ENCODE peak calls at places on chromosomes 5 and 9, in six cellular contexts. N, W, I, O, E and J are unnamed samples.

GRCh38 chr5:148748702-148749101 is 77.7 kb upstream of the ADRB2 start:
- DNase-seq in I (no peak), W (no peak), E (no peak), N (no peak), O (no peak), J (no peak)

GRCh38 chr9:115675834-115676233 is 477.8 kb upstream of the PAPPA start:
- DNase-seq in W (no peak), I (no peak), O (no peak), E (no peak), N (no peak), J (no peak)

GRCh38 chr5:172855597-172856292 is 21.7 kb downstream of the ERGIC1 start:
- DNase-seq in O (no peak), N (peak; percentile 65), E (no peak), I (no peak), W (no peak), J (no peak)

GRCh38 chr9:21904371-21904770 is 89.8 kb downstream of the CDKN2A start:
- DNase-seq in N (no peak), W (no peak), I (no peak), O (no peak), E (no peak), J (peak; percentile 74)

GRCh38 chr5:124683917-124684555 is 62.4 kb downstream of the ZNF608 start:
- DNase-seq in I (no peak), W (no peak), N (no peak), O (no peak), E (no peak), J (no peak)

GRCh38 chr5:149472399-149472798 is 78.8 kb downstream of the CSNK1A1 start:
- DNase-seq in O (no peak), W (no peak), N (no peak), E (no peak), I (no peak), J (no peak)

GRCh38 chr9:129063061-129063460 is 17.9 kb upstream of the DOLPP1 start:
- DNase-seq in W (no peak), I (no peak), E (no peak), N (no peak), O (no peak), J (no peak)

GRCh38 chr5:55226934-55227737 is at the start of gene MCIDAS:
- DNase-seq in O (peak; percentile 72), I (peak; percentile 72), N (peak; percentile 20), W (peak; percentile 76), E (peak; percentile 40), J (no peak)

GRCh38 chr5:63805151-63805550 is 157.1 kb downstream of the HTR1A start:
- DNase-seq in W (no peak), I (no peak), O (no peak), N (no peak), E (no peak), J (no peak)

GRCh38 chr9:133991964-133992779 is at the start of gene VAV2:
- DNase-seq in O (peak; percentile 60), I (peak; percentile 54), E (no peak), N (peak; percentile 75), W (peak; percentile 83), J (no peak)

GRCh38 chr9:107439991-107440456 is 49.5 kb downstream of the KLF4 start:
- DNase-seq in I (no peak), O (no peak), W (peak; percentile 34), E (no peak), N (no peak), J (no peak)

GRCh38 chr5:96699186-96699820 is 37.1 kb downstream of the CAST start:
- DNase-seq in I (no peak), E (no peak), W (no peak), N (no peak), O (no peak), J (no peak)

GRCh38 chr9:124782661-124783574 is 6.0 kb downstream of the OLFML2A start:
- DNase-seq in I (no peak), W (no peak), N (no peak), E (no peak), O (no peak), J (no peak)

GRCh38 chr5:20575515-20575914 is 587.5 kb upstream of the CDH18 start:
- DNase-seq in E (no peak), W (no peak), O (no peak), I (no peak), N (no peak), J (no peak)

GRCh38 chr5:16550316-16550952 is 66.4 kb downstream of the RETREG1 start:
- DNase-seq in O (peak; percentile 70), W (peak; percentile 64), N (no peak), E (peak; percentile 71), I (peak; percentile 43), J (no peak)

GRCh38 chr9:6956796-6957355 is 199.1 kb downstream of the KDM4C start:
- DNase-seq in O (no peak), I (no peak), W (no peak), E (no peak), N (no peak), J (no peak)

GRCh38 chr5:104370523-104370922 is 807.9 kb upstream of the NUDT12 start:
- DNase-seq in N (no peak), W (no peak), O (no peak), I (no peak), E (no peak), J (peak; percentile 49)

GRCh38 chr5:142618125-142618524 is 67.8 kb downstream of the FGF1 start:
- DNase-seq in E (peak; percentile 37), I (peak; percentile 77), W (no peak), O (no peak), N (no peak), J (peak; percentile 81)

GRCh38 chr9:91963711-91964240 is 13.7 kb upstream of the ROR2 start:
- DNase-seq in O (no peak), E (no peak), N (no peak), I (peak; percentile 28), W (no peak), J (no peak)

DNA sequence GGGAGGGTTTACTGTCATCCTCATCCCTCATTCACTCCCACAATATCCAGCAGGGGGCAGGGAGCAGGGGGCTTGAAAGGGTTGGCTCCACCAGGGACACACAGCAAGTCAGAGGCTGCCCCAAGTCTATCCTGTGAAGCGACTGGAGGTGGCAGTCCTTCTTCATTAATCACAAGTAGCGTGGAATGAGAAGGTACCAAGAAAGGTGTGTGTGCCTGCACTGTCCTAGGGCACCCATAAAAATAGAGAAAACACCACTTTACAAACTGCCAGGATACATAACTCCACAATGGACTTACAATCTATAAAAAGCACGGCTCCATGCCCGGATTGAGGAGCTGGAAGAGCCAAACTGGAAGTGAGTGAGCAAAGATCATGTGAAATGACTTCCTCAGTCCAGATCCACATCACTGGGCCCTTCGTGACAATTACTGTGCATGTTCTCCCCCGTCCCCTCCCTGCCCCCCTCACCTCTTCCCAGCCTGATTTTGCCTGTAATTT is 183.9 kb downstream of the SLIT3 start:
- DNase-seq in O (no peak), I (no peak), E (no peak), N (no peak), W (no peak), J (no peak)
- TF ChIP-seq CTCF in O (peak; percentile 30), I (peak; percentile 9), E (no peak), N (no peak), W (no peak), J (peak; percentile 35)

GRCh38 chr9:127924736-127925444 is 5.7 kb downstream of the PIP5KL1 start:
- DNase-seq in I (no peak), O (no peak), E (no peak), N (no peak), W (no peak), J (no peak)

GRCh38 chr9:127928232-127929043 is 2.1 kb downstream of the PIP5KL1 start:
- DNase-seq in N (no peak), E (no peak), O (no peak), W (no peak), I (no peak), J (no peak)

GRCh38 chr9:127926961-127927456 is 3.6 kb downstream of the PIP5KL1 start:
- DNase-seq in W (no peak), N (no peak), O (no peak), E (no peak), I (peak; percentile 49), J (no peak)

GRCh38 chr9:127927457-127928231 is 2.9 kb downstream of the PIP5KL1 start:
- DNase-seq in I (peak; percentile 44), W (peak; percentile 71), N (no peak), E (no peak), O (peak; percentile 72), J (no peak)

DNA sequence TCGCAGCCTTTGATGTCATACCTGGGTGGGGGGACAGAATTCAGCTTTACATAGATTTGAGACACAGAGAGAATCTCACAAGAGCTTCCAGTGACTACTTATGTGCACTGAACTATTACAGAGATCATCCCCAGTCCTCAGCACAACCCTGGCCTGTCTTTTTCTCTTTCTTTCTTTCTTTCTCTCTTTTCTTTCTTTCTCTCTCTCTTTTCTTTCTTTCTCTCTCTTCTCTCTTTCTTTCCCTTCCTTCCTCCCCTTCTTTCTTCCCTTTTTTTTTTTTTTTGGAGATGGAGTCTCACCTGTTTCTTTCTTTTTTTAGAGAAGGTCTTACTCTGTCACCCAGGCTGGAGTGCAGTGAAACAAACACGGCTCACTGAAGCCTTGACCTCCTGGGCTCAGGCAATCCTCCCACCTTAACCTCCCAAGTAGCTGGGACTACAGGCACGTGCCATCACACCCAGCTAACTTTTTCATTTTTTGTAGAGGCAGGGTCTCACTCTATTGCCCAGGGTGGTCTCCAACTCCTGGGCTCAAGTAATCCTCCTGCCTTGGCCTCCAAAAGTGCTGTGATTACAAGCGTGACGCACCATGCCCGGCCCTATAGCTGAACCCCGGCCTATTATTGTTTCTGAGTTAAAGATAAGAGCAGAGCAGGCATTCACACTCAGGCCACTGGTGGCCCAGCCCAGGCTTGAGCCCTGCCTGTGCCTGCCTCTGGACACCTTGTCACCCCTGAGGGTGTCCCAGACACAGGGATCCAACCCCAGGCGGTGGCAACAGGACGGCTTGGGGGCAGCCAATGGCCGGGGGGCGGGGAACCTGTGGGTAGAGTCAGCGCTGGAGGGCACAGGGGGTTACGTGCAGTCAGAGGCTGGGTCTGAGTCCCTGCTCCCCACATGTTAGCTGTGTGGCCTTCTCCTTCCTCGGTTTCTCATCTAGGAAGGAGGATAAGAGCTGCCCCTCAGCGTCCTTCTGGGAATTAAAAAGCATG is 4.3 kb downstream of the PIP5KL1 start:
- DNase-seq in O (no peak), E (no peak), I (no peak), N (no peak), W (no peak), J (no peak)
- H3K4me3 ChIP-seq in O (peak overlapping the region; percentile 61), E (no peak overlapping the region), I (peak overlapping the region; percentile 73), N (no peak overlapping the region), W (no peak overlapping the region), J (no peak overlapping the region)

DNA sequence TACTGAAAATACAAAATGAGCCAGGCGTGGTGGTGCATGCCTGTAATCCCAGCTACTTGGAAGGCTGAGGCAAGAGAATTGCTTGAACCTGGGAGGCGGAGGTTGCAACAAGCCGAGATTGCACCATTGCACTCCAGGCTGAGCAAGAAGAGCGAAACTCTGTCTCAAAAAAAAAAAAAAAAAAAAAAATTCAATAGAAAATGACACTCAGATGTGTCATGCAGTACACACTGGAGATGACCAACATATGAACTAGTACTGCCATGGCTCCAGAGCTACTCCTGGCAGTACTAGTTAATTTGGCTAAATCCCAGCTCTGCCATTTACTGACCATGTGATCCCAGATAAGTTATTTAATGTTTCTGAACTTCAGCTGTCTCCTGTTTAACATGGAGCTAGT is 7.3 kb downstream of the ATOX1 start:
- DNase-seq in O (no peak), W (no peak), I (no peak), N (no peak), E (no peak), J (no peak)
- H3K27ac ChIP-seq in O (no peak overlapping the region), W (no peak overlapping the region), I (no peak overlapping the region), N (no peak overlapping the region), E (no peak overlapping the region), J (no peak overlapping the region)

GRCh38 chr5:93915142-93915553 is 173.7 kb upstream of the POU5F2 start:
- DNase-seq in I (peak; percentile 33), N (no peak), E (peak; percentile 47), W (peak; percentile 51), O (peak; percentile 60), J (no peak)

GRCh38 chr5:93904917-93905316 is 163.5 kb upstream of the POU5F2 start:
- DNase-seq in O (no peak), N (no peak), I (no peak), W (no peak), E (no peak), J (no peak)

GRCh38 chr5:93909356-93909755 is 168.0 kb upstream of the POU5F2 start:
- DNase-seq in O (no peak), W (no peak), I (no peak), N (no peak), E (no peak), J (no peak)
- TF ChIP-seq CTCF in O (peak; percentile 46), W (peak; percentile 23), I (peak; percentile 14), N (no peak), E (peak; percentile 58), J (peak; percentile 32)